ENCODE peak calls at places on chromosomes 12 and 14, in four cellular contexts. One of them, this sample, is unnamed.

GRCh38 chr12:117875652-117876491 is 92.9 kb downstream of the KSR2 start:
- DNase-seq in endothelial cell: peak
- DNase-seq in AG10803: no peak
- DNase-seq in NCI-H2171 treated with DMSO at 0.1 percent for 48 hours: peak
- DNase-seq in this sample: peak

GRCh38 chr12:96220902-96221301 is 26.7 kb downstream of the ELK3 start:
- DNase-seq in endothelial cell: no peak
- DNase-seq in AG10803: peak
- DNase-seq in NCI-H2171 treated with DMSO at 0.1 percent for 48 hours: no peak
- DNase-seq in this sample: no peak

GRCh38 chr12:71636704-71637115 is 26.9 kb downstream of the ZFC3H1 start:
- DNase-seq in endothelial cell: peak
- DNase-seq in AG10803: peak
- DNase-seq in NCI-H2171 treated with DMSO at 0.1 percent for 48 hours: peak
- DNase-seq in this sample: no peak

GRCh38 chr12:4866288-4866687 is 43.4 kb upstream of the KCNA1 start:
- DNase-seq in endothelial cell: no peak
- DNase-seq in AG10803: no peak
- DNase-seq in NCI-H2171 treated with DMSO at 0.1 percent for 48 hours: no peak
- DNase-seq in this sample: no peak

GRCh38 chr12:113996026-113996425 is 29.9 kb upstream of the RBM19 start:
- DNase-seq in endothelial cell: peak
- DNase-seq in AG10803: no peak
- DNase-seq in NCI-H2171 treated with DMSO at 0.1 percent for 48 hours: no peak
- DNase-seq in this sample: no peak

GRCh38 chr12:79373896-79374499 is 316.8 kb downstream of the PAWR start:
- DNase-seq in endothelial cell: peak
- DNase-seq in AG10803: peak
- DNase-seq in NCI-H2171 treated with DMSO at 0.1 percent for 48 hours: peak
- DNase-seq in this sample: no peak

GRCh38 chr14:25042362-25043299 is 7.3 kb downstream of the STXBP6 start:
- DNase-seq in endothelial cell: peak
- DNase-seq in AG10803: peak
- DNase-seq in NCI-H2171 treated with DMSO at 0.1 percent for 48 hours: no peak
- DNase-seq in this sample: no peak

GRCh38 chr14:94690486-94690885 is 78.3 kb downstream of the SERPINA3 start:
- DNase-seq in endothelial cell: no peak
- DNase-seq in AG10803: no peak
- DNase-seq in NCI-H2171 treated with DMSO at 0.1 percent for 48 hours: no peak
- DNase-seq in this sample: no peak

GRCh38 chr14:103966631-103967030 is 24.3 kb upstream of the RD3L start:
- DNase-seq in endothelial cell: no peak
- DNase-seq in AG10803: no peak
- DNase-seq in NCI-H2171 treated with DMSO at 0.1 percent for 48 hours: no peak
- DNase-seq in this sample: no peak